ENCODE peak calls at places on chromosomes 3 and 15, in ten cellular contexts. C is cardiac fibroblast; W is hepatocyte; X is colonic mucosa; P is AG09319; N is CD4-positive, alpha-beta T cell; K is stomach; S is transverse colon; G is omental fat pad; F is psoas muscle. B is an unnamed sample.

GRCh38 chr3:180275176-180275575 is 238.4 kb upstream of the PEX5L start:
- DNase-seq in C (peak), W (no peak), X (no peak), P (no peak), N (no peak), K (no peak), S (no peak), G (no peak), F (no peak), B (no peak)

GRCh38 chr15:79004336-79004735 is 59.5 kb upstream of the CTSH start:
- DNase-seq in C (peak), W (peak), X (no peak), P (peak), N (no peak), K (no peak), S (peak), G (no peak), F (peak), B (peak)

GRCh38 chr3:186930143-186930638 is at the start of gene ST6GAL1:
- DNase-seq in C (peak), W (peak), X (peak), P (no peak), N (peak), K (peak), S (peak), G (no peak), F (peak), B (peak)

GRCh38 chr3:150920236-150920635 is 15.0 kb upstream of the MINDY4B start:
- DNase-seq in C (peak), W (no peak), X (no peak), P (no peak), N (no peak), K (no peak), S (no peak), G (no peak), F (no peak), B (no peak)

GRCh38 chr3:122676759-122677158 is 3.9 kb upstream of the PARP14 start:
- DNase-seq in C (peak), W (no peak), X (no peak), P (no peak), N (no peak), K (no peak), S (no peak), G (no peak), F (no peak), B (no peak)

GRCh38 chr3:108471346-108471935 is 39.0 kb downstream of the MYH15 start:
- DNase-seq in C (peak), W (no peak), X (no peak), P (no peak), N (no peak), K (no peak), S (no peak), G (no peak), F (no peak), B (no peak)

GRCh38 chr15:23690450-23690852 is 3.3 kb upstream of the NDN start:
- DNase-seq in C (peak), W (peak), X (peak), P (no peak), N (no peak), K (peak), S (peak), G (no peak), F (peak), B (no peak)

GRCh38 chr3:128392021-128392420 is 74.7 kb downstream of the DNAJB8 start:
- DNase-seq in C (no peak), W (no peak), X (no peak), P (no peak), N (no peak), K (no peak), S (no peak), G (no peak), F (no peak), B (no peak)

GRCh38 chr3:134360046-134360445 is 14.2 kb downstream of the AMOTL2 start:
- DNase-seq in C (no peak), W (no peak), X (no peak), P (no peak), N (no peak), K (no peak), S (no peak), G (no peak), F (peak), B (no peak)

GRCh38 chr3:182787302-182788036 is 5.8 kb upstream of the ATP11B start:
- DNase-seq in C (peak), W (no peak), X (no peak), P (no peak), N (no peak), K (no peak), S (no peak), G (no peak), F (no peak), B (no peak)

GRCh38 chr3:31668258-31668657 is 135.5 kb downstream of the STT3B start:
- DNase-seq in C (no peak), W (peak), X (no peak), P (no peak), N (no peak), K (no peak), S (no peak), G (no peak), F (no peak), B (no peak)

GRCh38 chr15:64426845-64427465 is 33.4 kb upstream of the ZNF609 start:
- DNase-seq in C (peak), W (peak), X (no peak), P (peak), N (no peak), K (no peak), S (no peak), G (no peak), F (no peak), B (peak)
- TF ChIP-seq CTCF in C (no peak), W (peak), X (no peak), P (peak), N (peak), K (peak), S (no peak), G (no peak), F (peak), B (no peak)

DNA sequence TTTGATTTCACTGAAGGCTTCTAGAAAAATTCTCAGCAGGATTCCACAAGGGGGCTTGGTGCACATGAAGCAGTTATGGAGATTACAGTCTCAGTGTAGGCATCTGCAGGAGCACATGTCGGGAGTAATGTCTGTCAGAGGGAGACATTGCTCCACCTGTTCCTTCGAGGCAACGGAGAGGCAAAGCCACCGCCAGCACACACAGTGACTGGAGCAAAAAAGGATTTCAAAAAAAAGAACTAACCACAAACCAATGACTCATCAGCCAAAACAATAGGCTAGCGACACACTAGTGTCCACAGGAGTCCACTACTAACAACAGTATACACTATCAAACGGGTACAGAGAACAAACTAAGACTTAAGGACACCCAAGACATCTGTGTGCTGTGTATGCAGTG is 68.9 kb downstream of the NPTN start:
- DNase-seq in C (peak), W (peak), X (no peak), P (no peak), N (no peak), K (no peak), S (no peak), G (no peak), F (no peak), B (peak)
- TF ChIP-seq CTCF in C (peak), W (peak), X (no peak), P (no peak), N (no peak), K (no peak), S (no peak), G (no peak), F (no peak), B (no peak)

DNA sequence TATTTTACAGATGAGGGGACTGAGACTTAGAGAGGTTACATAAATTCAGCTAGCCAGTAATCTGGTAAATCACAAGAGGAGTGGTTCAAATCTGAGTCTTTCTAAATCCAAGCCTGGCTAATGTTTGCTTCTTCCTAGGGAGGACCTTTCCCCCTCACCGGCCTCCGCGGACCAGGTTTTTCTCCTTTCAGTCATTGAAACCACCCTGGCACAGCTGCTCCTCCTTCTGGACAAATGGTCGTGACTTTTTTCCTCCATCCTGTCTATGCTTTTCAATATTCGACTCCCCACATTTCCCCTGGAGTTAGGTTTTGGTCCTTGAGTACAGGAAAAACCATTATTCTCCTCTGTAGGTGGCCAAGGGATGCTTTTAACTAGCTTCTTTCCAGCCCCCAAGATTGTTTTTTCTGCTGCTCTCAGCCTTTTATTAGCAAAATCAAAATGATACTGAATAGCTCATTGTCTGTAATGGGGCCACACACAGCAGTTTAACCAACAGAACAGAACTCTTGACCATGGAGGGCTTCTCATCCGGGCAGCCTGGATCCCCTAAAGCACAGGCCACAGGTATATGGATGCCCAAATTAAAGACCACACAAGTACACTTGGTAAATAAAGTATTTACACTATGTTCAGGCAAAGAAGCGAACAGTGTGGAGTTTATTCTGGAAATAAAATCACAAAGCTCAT is 85.9 kb upstream of the KLHL25 start:
- DNase-seq in C (no peak), W (no peak), X (no peak), P (no peak), N (no peak), K (no peak), S (no peak), G (no peak), F (no peak), B (no peak)
- TF ChIP-seq CTCF in C (no peak), W (no peak), X (no peak), P (no peak), N (no peak), K (no peak), S (no peak), G (no peak), F (no peak), B (no peak)

GRCh38 chr3:13482106-13482690 is 2.1 kb downstream of the HDAC11 start:
- DNase-seq in C (no peak), W (no peak), X (no peak), P (no peak), N (no peak), K (no peak), S (no peak), G (no peak), F (peak), B (no peak)

GRCh38 chr3:13479332-13479581 is 849 bp upstream of the HDAC11 start:
- DNase-seq in C (no peak), W (peak), X (peak), P (no peak), N (no peak), K (peak), S (no peak), G (no peak), F (peak), B (peak)

GRCh38 chr3:13477946-13478345 is 2.2 kb upstream of the HDAC11 start:
- DNase-seq in C (no peak), W (no peak), X (no peak), P (no peak), N (no peak), K (no peak), S (no peak), G (no peak), F (peak), B (no peak)

GRCh38 chr3:13480340-13481318 is 523 bp downstream of the HDAC11 start:
- DNase-seq in C (no peak), W (no peak), X (peak), P (no peak), N (no peak), K (no peak), S (peak), G (no peak), F (no peak), B (no peak)

GRCh38 chr3:13479582-13480339 is at the start of gene HDAC11:
- DNase-seq in C (peak), W (peak), X (peak), P (peak), N (peak), K (peak), S (peak), G (peak), F (peak), B (peak)
- TF ChIP-seq CTCF in C (no peak), W (no peak), X (no peak), P (no peak), N (no peak), K (peak), S (peak), G (no peak), F (peak), B (no peak)